ENCODE peak calls at places on chromosomes 4 and X, in eight cellular contexts. S, V, J, L, C, K, X and B are unnamed samples.

GRCh38 chrX:38649227-38649626 is 87.9 kb downstream of the TSPAN7 start:
- DNase-seq in K (no peak), L (no peak), S (no peak), J (no peak), X (no peak), C (no peak), V (no peak), B (no peak)

GRCh38 chrX:148634591-148634990 is 134.2 kb downstream of the AFF2 start:
- DNase-seq in K (no peak), S (no peak), J (no peak), C (no peak), V (no peak), X (no peak), L (no peak), B (no peak)

GRCh38 chrX:115690554-115691216 is 129.7 kb downstream of the PLS3 start:
- DNase-seq in C (no peak), K (peak), V (peak), J (peak), X (peak), L (no peak), S (peak), B (peak)

GRCh38 chrX:146907391-146908240 is 93.1 kb upstream of the CXorf51A start:
- DNase-seq in C (no peak), L (no peak), S (no peak), V (no peak), J (no peak), X (peak), K (peak), B (peak)

GRCh38 chr4:112266823-112267222 is 18.9 kb downstream of the TIFA start:
- DNase-seq in K (peak), C (no peak), J (no peak), X (peak), V (no peak), L (no peak), S (no peak), B (no peak)

GRCh38 chrX:139738581-139738980 is 30.6 kb upstream of the MCF2 start:
- DNase-seq in X (peak), L (no peak), C (no peak), K (peak), J (no peak), V (no peak), S (peak), B (peak)

GRCh38 chr4:157912212-157912611 is 260.6 kb downstream of the GASK1B start:
- DNase-seq in V (no peak), S (no peak), C (no peak), K (no peak), X (no peak), L (no peak), J (no peak), B (no peak)

GRCh38 chr4:2286904-2287593 is 25.1 kb upstream of the MXD4 start:
- DNase-seq in V (no peak), C (no peak), J (no peak), X (no peak), S (no peak), K (no peak), L (peak), B (no peak)

GRCh38 chrX:151183912-151184565 is 7.7 kb downstream of the GPR50 start:
- DNase-seq in J (no peak), X (no peak), C (no peak), K (no peak), V (no peak), S (no peak), L (no peak), B (no peak)

GRCh38 chr4:26206339-26206738 is 114.5 kb upstream of the RBPJ start:
- DNase-seq in X (peak), L (no peak), C (no peak), S (peak), J (no peak), V (no peak), K (peak), B (no peak)

GRCh38 chr4:153798901-153799707 is 10.2 kb upstream of the SFRP2 start:
- DNase-seq in S (no peak), C (no peak), X (no peak), J (no peak), L (no peak), K (no peak), V (no peak), B (no peak)

GRCh38 chrX:63526863-63527262 is 175.7 kb upstream of the SPIN4 start:
- DNase-seq in C (no peak), X (no peak), K (no peak), L (no peak), V (no peak), S (no peak), J (no peak), B (no peak)

GRCh38 chrX:3820170-3820569 is 106.7 kb upstream of the PRKX start:
- DNase-seq in K (peak), L (no peak), X (peak), C (no peak), V (no peak), S (peak), J (no peak), B (no peak)

GRCh38 chr4:74311696-74312313 is 3.5 kb downstream of the EPGN start:
- DNase-seq in V (peak), J (no peak), C (no peak), X (peak), K (peak), L (no peak), S (no peak), B (no peak)

GRCh38 chr4:106993846-106994245 is 42.3 kb downstream of the DKK2 start:
- DNase-seq in K (no peak), X (no peak), V (no peak), L (no peak), S (no peak), J (no peak), C (no peak), B (no peak)

GRCh38 chr4:93495346-93495745 is 333.2 kb upstream of the ATOH1 start:
- DNase-seq in V (no peak), L (no peak), X (no peak), S (no peak), J (no peak), C (no peak), K (no peak), B (no peak)

GRCh38 chr4:15413010-15413622 is 14.7 kb upstream of the C1QTNF7 start:
- DNase-seq in V (no peak), J (no peak), S (no peak), K (no peak), L (no peak), C (no peak), X (peak), B (no peak)

GRCh38 chr4:153403761-153404160 is 59.3 kb downstream of the MND1 start:
- DNase-seq in K (peak), L (no peak), V (no peak), S (no peak), X (peak), J (no peak), C (no peak), B (no peak)

GRCh38 chrX:119041175-119041574 is 31.6 kb upstream of the CT47C1 start:
- DNase-seq in X (peak), V (no peak), S (peak), L (peak), J (peak), C (no peak), K (peak), B (peak)

GRCh38 chr4:106201373-106201772 is 114.6 kb downstream of the TBCK start:
- DNase-seq in K (peak), V (no peak), S (peak), X (peak), L (no peak), J (no peak), C (no peak), B (no peak)

GRCh38 chr4:153217440-153217839 is 13.2 kb downstream of the TRIM2 start:
- DNase-seq in X (peak), K (peak), V (no peak), S (peak), C (no peak), J (no peak), L (no peak), B (no peak)

GRCh38 chr4:7960017-7960789 is 20.5 kb upstream of the AFAP1 start:
- DNase-seq in K (peak), V (no peak), J (no peak), L (no peak), C (no peak), X (no peak), S (peak), B (peak)

GRCh38 chr4:169971456-169972015 is 54.7 kb downstream of the MFAP3L start:
- DNase-seq in X (peak), V (no peak), L (no peak), S (no peak), J (no peak), C (no peak), K (peak), B (no peak)

GRCh38 chr4:133775881-133776280 is 425.7 kb downstream of the PABPC4L start:
- DNase-seq in S (peak), K (peak), C (no peak), X (peak), V (no peak), L (no peak), J (no peak), B (no peak)

GRCh38 chrX:103734125-103734760 is 23.5 kb downstream of the TMEM31 start:
- DNase-seq in V (no peak), S (no peak), L (no peak), K (peak), C (no peak), X (peak), J (no peak), B (no peak)

GRCh38 chr4:128820631-128821119 is 11.2 kb downstream of the JADE1 start:
- DNase-seq in C (no peak), L (no peak), V (no peak), X (no peak), S (no peak), K (no peak), J (no peak), B (no peak)

GRCh38 chr4:182231503-182231902 is 11.7 kb upstream of the TENM3 start:
- DNase-seq in C (no peak), S (no peak), L (no peak), J (no peak), V (no peak), K (no peak), X (no peak), B (no peak)

GRCh38 chrX:128769511-128769910 is 717.3 kb upstream of the ACTRT1 start:
- DNase-seq in S (no peak), C (no peak), L (no peak), V (no peak), K (no peak), J (no peak), X (no peak), B (no peak)

GRCh38 chrX:131262738-131263679 is 26.1 kb downstream of the IGSF1 start:
- DNase-seq in S (no peak), J (no peak), C (no peak), K (peak), X (no peak), L (no peak), V (no peak), B (peak)

GRCh38 chrX:108053218-108053617 is 8.4 kb downstream of the VSIG1 start:
- DNase-seq in S (no peak), K (no peak), C (no peak), J (no peak), X (no peak), V (no peak), L (no peak), B (no peak)